ENCODE peak calls at places on chromosomes 4 and X, in nine cellular contexts. M is foreskin fibroblast; W is spleen; V is stimulated activated CD4-positive, alpha-beta T cell treated with anti-CD3 and anti-CD28 coated beads, Interleukin-2, amount 100 ng/mL, for 48 hours; N is tibial artery; B is CD4-positive, alpha-beta memory T cell; F is activated T-helper 2 cell treated with anti-CD3 and anti-CD28 coated beads, Interferon-gamma antibody, Interleukin-2, Interleukin-4, amounts not matched to agents 10 μg/mL and 5 μg/mL and 100 μg/mL, durations not matched to agents 14 hours and 24 hours and 36 hours; T is NCI-H1436; Q is natural killer cell. R is an unnamed sample.

GRCh38 chr4:76867880-76868655 is 29.9 kb downstream of the SOWAHB start:
- DNase-seq in N (no peak), F (no peak), M (no peak), B (no peak), Q (no peak), V (no peak), W (no peak), T (peak; percentile 75), R (no peak)

GRCh38 chrX:152810403-152810802 is 20.2 kb downstream of the CETN2 start:
- DNase-seq in M (no peak), N (no peak), W (no peak), F (no peak), B (no peak), T (no peak), V (no peak), Q (no peak), R (no peak)

GRCh38 chr4:69831646-69832325 is 28.2 kb downstream of the SULT1E1 start:
- DNase-seq in M (no peak), V (no peak), W (peak; percentile 82), N (peak; percentile 37), T (no peak), B (no peak), Q (no peak), F (no peak), R (no peak)

GRCh38 chr4:173214661-173215060 is 46.0 kb downstream of the GALNT7 start:
- DNase-seq in N (no peak), V (no peak), F (no peak), W (no peak), M (peak; percentile 62), B (no peak), Q (no peak), T (no peak), R (no peak)

GRCh38 chrX:23694606-23695005 is 27.3 kb downstream of the PRDX4 start:
- DNase-seq in F (no peak), Q (no peak), W (no peak), V (peak; percentile 8), M (peak; percentile 65), B (peak; percentile 38), T (peak; percentile 12), N (peak; percentile 48), R (peak; percentile 41)

GRCh38 chrX:19739683-19740082 is 147.7 kb downstream of the SH3KBP1 start:
- DNase-seq in T (peak; percentile 1), N (peak; percentile 30), W (peak; percentile 81), Q (peak; percentile 30), V (peak; percentile 28), M (peak; percentile 82), B (peak; percentile 47), F (peak; percentile 22), R (peak; percentile 69)

GRCh38 chr4:146334862-146335449 is 120.6 kb downstream of the REELD1 start:
- DNase-seq in Q (no peak), B (no peak), F (no peak), N (no peak), T (no peak), M (peak; percentile 52), W (no peak), V (no peak), R (no peak)

GRCh38 chrX:31099536-31100090 is 27.8 kb upstream of the FTHL17 start:
- DNase-seq in V (peak; percentile 1), N (no peak), W (no peak), T (no peak), F (peak; percentile 9), M (no peak), Q (no peak), B (no peak), R (no peak)

GRCh38 chrX:12949927-12950656 is 24.8 kb upstream of the TMSB4X start:
- DNase-seq in W (peak; percentile 94), T (no peak), F (peak; percentile 82), B (peak; percentile 91), M (peak; percentile 91), N (peak; percentile 84), Q (peak; percentile 75), V (peak; percentile 80), R (peak; percentile 82)

GRCh38 chr4:186606593-186606992 is 51.2 kb upstream of the MTNR1A start:
- DNase-seq in W (no peak), T (no peak), N (no peak), B (no peak), M (peak; percentile 4), Q (no peak), V (no peak), F (no peak), R (no peak)

GRCh38 chr4:111475001-111475400 is 670.3 kb upstream of the FAM241A start:
- DNase-seq in T (no peak), Q (no peak), B (no peak), M (peak; percentile 66), F (no peak), W (no peak), N (no peak), V (no peak), R (no peak)

GRCh38 chr4:148359769-148360168 is 82.4 kb downstream of the NR3C2 start:
- DNase-seq in N (no peak), M (no peak), F (no peak), Q (no peak), T (no peak), W (no peak), B (no peak), V (no peak), R (no peak)

GRCh38 chr4:4666693-4667642 is 125.1 kb upstream of the STX18 start:
- DNase-seq in T (no peak), W (no peak), M (peak; percentile 67), B (no peak), F (no peak), V (no peak), N (no peak), Q (no peak), R (no peak)

GRCh38 chr4:86818211-86818610 is 31.0 kb downstream of the SLC10A6 start:
- DNase-seq in N (no peak), F (no peak), B (no peak), W (no peak), M (peak; percentile 23), V (no peak), T (no peak), Q (no peak), R (no peak)

GRCh38 chr4:128513664-128514484 is 226.3 kb upstream of the PGRMC2 start:
- DNase-seq in N (no peak), Q (no peak), M (peak; percentile 63), F (no peak), B (no peak), T (no peak), V (no peak), W (no peak), R (no peak)

GRCh38 chrX:76850851-76851250 is 423.3 kb downstream of the MAGEE1 start:
- DNase-seq in F (no peak), B (no peak), V (no peak), N (no peak), W (no peak), T (no peak), Q (no peak), M (no peak), R (no peak)

GRCh38 chr4:38948551-38948950 is 80.9 kb downstream of the FAM114A1 start:
- DNase-seq in W (no peak), Q (no peak), M (peak; percentile 89), F (no peak), B (no peak), V (no peak), T (no peak), N (peak; percentile 61), R (peak; percentile 49)

GRCh38 chr4:76611164-76611563 is 176.1 kb downstream of the SHROOM3 start:
- DNase-seq in N (no peak), B (no peak), F (no peak), W (no peak), M (no peak), T (no peak), Q (no peak), V (no peak), R (no peak)

GRCh38 chrX:38816158-38816557 is 14.9 kb downstream of the MID1IP1 start:
- DNase-seq in F (peak; percentile 49), N (no peak), W (no peak), M (no peak), V (no peak), Q (no peak), T (no peak), B (peak; percentile 54), R (no peak)

GRCh38 chrX:88621278-88621677 is 125.7 kb upstream of the CPXCR1 start:
- DNase-seq in B (no peak), Q (no peak), T (no peak), M (no peak), W (no peak), N (no peak), F (no peak), V (no peak), R (no peak)

GRCh38 chrX:17405225-17405969 is 30.4 kb downstream of the NHS start:
- DNase-seq in T (no peak), Q (no peak), M (peak; percentile 38), F (no peak), B (no peak), N (no peak), W (no peak), V (no peak), R (no peak)

GRCh38 chr4:70251250-70251944 is 9.0 kb downstream of the CSN3 start:
- DNase-seq in F (no peak), B (no peak), Q (no peak), V (no peak), T (no peak), N (no peak), W (no peak), M (no peak), R (no peak)

GRCh38 chr4:49032440-49033161 is 46.5 kb downstream of the CWH43 start:
- DNase-seq in N (no peak), W (no peak), T (no peak), V (peak; percentile 10), B (no peak), M (peak; percentile 32), F (no peak), Q (no peak), R (no peak)

GRCh38 chrX:136768469-136769084 is 12.2 kb downstream of the ARHGEF6 start:
- DNase-seq in V (peak; percentile 35), T (peak; percentile 1), M (peak; percentile 92), W (peak; percentile 77), B (peak; percentile 76), N (peak; percentile 77), F (peak; percentile 45), Q (no peak), R (peak; percentile 87)

GRCh38 chr4:70993181-70994068 is at the start of gene DCK:
- DNase-seq in F (peak; percentile 83), N (peak; percentile 86), Q (peak; percentile 89), V (peak; percentile 83), T (peak; percentile 87), W (peak; percentile 99), B (peak; percentile 85), M (peak; percentile 99), R (peak; percentile 92)

GRCh38 chr4:185134176-185134869 is 8.7 kb upstream of the SLC25A4 start:
- DNase-seq in M (peak; percentile 80), F (no peak), N (no peak), B (no peak), T (peak; percentile 23), Q (no peak), W (no peak), V (no peak), R (no peak)

GRCh38 chr4:78510681-78511080 is 40.9 kb upstream of the ANXA3 start:
- DNase-seq in B (no peak), Q (no peak), V (no peak), T (no peak), F (no peak), W (no peak), M (no peak), N (no peak), R (no peak)

GRCh38 chr4:6354626-6355025 is 85.0 kb downstream of the WFS1 start:
- DNase-seq in M (no peak), N (no peak), B (no peak), W (no peak), Q (no peak), T (no peak), V (no peak), F (no peak), R (no peak)

GRCh38 chr4:113699772-113700171 is 61.8 kb downstream of the CAMK2D start:
- DNase-seq in W (no peak), V (no peak), B (no peak), N (no peak), T (no peak), Q (no peak), F (no peak), M (peak; percentile 37), R (no peak)

GRCh38 chr4:110088670-110089069 is 109.7 kb downstream of the ELOVL6 start:
- DNase-seq in F (peak; percentile 32), N (no peak), W (no peak), V (peak; percentile 10), T (no peak), Q (no peak), B (no peak), M (peak; percentile 32), R (no peak)

GRCh38 chr4:98741952-98742351 is 83.5 kb upstream of the TSPAN5 start:
- DNase-seq in F (no peak), T (no peak), B (no peak), M (no peak), W (no peak), Q (no peak), N (no peak), V (no peak), R (no peak)